ENCODE peak calls at places on chromosomes 16 and 17, in nine cellular contexts. One of them, this sample, is unnamed.

GRCh38 chr16:14309001-14309886 is 238.1 kb downstream of the MRTFB start:
- DNase-seq in CD4-positive, alpha-beta memory T cell: peak; percentile 31
- DNase-seq in sigmoid colon: no peak
- DNase-seq in iPS DF 6.9: no peak
- DNase-seq in WERI-Rb-1: no peak
- DNase-seq in psoas muscle: peak; percentile 64
- DNase-seq in stomach: peak; percentile 42
- DNase-seq in transverse colon: no peak
- DNase-seq in heart right ventricle: no peak
- DNase-seq in this sample: peak; percentile 91

GRCh38 chr16:88067530-88068411 is 116.5 kb downstream of the BANP start:
- DNase-seq in iPS DF 6.9: no peak
- DNase-seq in WERI-Rb-1: no peak
- DNase-seq in heart right ventricle: no peak
- DNase-seq in transverse colon: no peak
- DNase-seq in stomach: no peak
- DNase-seq in sigmoid colon: peak; percentile 46
- DNase-seq in CD4-positive, alpha-beta memory T cell: no peak
- DNase-seq in psoas muscle: peak; percentile 38
- DNase-seq in this sample: no peak

GRCh38 chr16:66923247-66923851 is 2.0 kb downstream of the RRAD start:
- DNase-seq in CD4-positive, alpha-beta memory T cell: no peak
- DNase-seq in psoas muscle: peak; percentile 85
- DNase-seq in iPS DF 6.9: no peak
- DNase-seq in sigmoid colon: peak; percentile 90
- DNase-seq in heart right ventricle: peak; percentile 67
- DNase-seq in transverse colon: no peak
- DNase-seq in stomach: no peak
- DNase-seq in WERI-Rb-1: peak; percentile 60
- DNase-seq in this sample: peak; percentile 65

GRCh38 chr16:85521737-85522042 is 91.4 kb upstream of the GSE1 start:
- DNase-seq in sigmoid colon: peak; percentile 70
- DNase-seq in psoas muscle: no peak
- DNase-seq in transverse colon: no peak
- DNase-seq in WERI-Rb-1: no peak
- DNase-seq in stomach: no peak
- DNase-seq in iPS DF 6.9: no peak
- DNase-seq in CD4-positive, alpha-beta memory T cell: no peak
- DNase-seq in heart right ventricle: no peak
- DNase-seq in this sample: no peak

GRCh38 chr17:15349119-15349518 is 7.7 kb upstream of the TEKT3 start:
- DNase-seq in heart right ventricle: no peak
- DNase-seq in psoas muscle: no peak
- DNase-seq in stomach: no peak
- DNase-seq in CD4-positive, alpha-beta memory T cell: no peak
- DNase-seq in sigmoid colon: no peak
- DNase-seq in transverse colon: no peak
- DNase-seq in iPS DF 6.9: no peak
- DNase-seq in WERI-Rb-1: no peak
- DNase-seq in this sample: no peak

GRCh38 chr17:62750502-62751349 is 57.4 kb downstream of the MARCHF10 start:
- DNase-seq in transverse colon: no peak
- DNase-seq in sigmoid colon: no peak
- DNase-seq in CD4-positive, alpha-beta memory T cell: no peak
- DNase-seq in stomach: no peak
- DNase-seq in WERI-Rb-1: peak; percentile 99
- DNase-seq in iPS DF 6.9: no peak
- DNase-seq in psoas muscle: no peak
- DNase-seq in heart right ventricle: no peak
- DNase-seq in this sample: peak; percentile 30

GRCh38 chr17:27868565-27868964 is 24.6 kb downstream of the LYRM9 start:
- DNase-seq in sigmoid colon: no peak
- DNase-seq in heart right ventricle: no peak
- DNase-seq in psoas muscle: no peak
- DNase-seq in stomach: no peak
- DNase-seq in WERI-Rb-1: peak; percentile 39
- DNase-seq in iPS DF 6.9: no peak
- DNase-seq in CD4-positive, alpha-beta memory T cell: no peak
- DNase-seq in transverse colon: no peak
- DNase-seq in this sample: no peak

GRCh38 chr16:48556913-48557351 is 53.0 kb downstream of the N4BP1 start:
- DNase-seq in transverse colon: no peak
- DNase-seq in WERI-Rb-1: no peak
- DNase-seq in CD4-positive, alpha-beta memory T cell: no peak
- DNase-seq in psoas muscle: no peak
- DNase-seq in iPS DF 6.9: no peak
- DNase-seq in heart right ventricle: no peak
- DNase-seq in sigmoid colon: no peak
- DNase-seq in stomach: no peak
- DNase-seq in this sample: no peak

GRCh38 chr17:59372138-59372751 is 40.8 kb downstream of the YPEL2 start:
- DNase-seq in stomach: peak; percentile 53
- DNase-seq in WERI-Rb-1: peak; percentile 45
- DNase-seq in iPS DF 6.9: no peak
- DNase-seq in transverse colon: peak; percentile 68
- DNase-seq in CD4-positive, alpha-beta memory T cell: no peak
- DNase-seq in sigmoid colon: peak; percentile 86
- DNase-seq in psoas muscle: no peak
- DNase-seq in heart right ventricle: no peak
- DNase-seq in this sample: no peak

GRCh38 chr16:50279142-50279865 is 13.0 kb downstream of the ADCY7 start:
- DNase-seq in iPS DF 6.9: no peak
- DNase-seq in sigmoid colon: peak; percentile 83
- DNase-seq in CD4-positive, alpha-beta memory T cell: no peak
- DNase-seq in stomach: peak; percentile 45
- DNase-seq in psoas muscle: peak; percentile 67
- DNase-seq in heart right ventricle: peak; percentile 50
- DNase-seq in WERI-Rb-1: no peak
- DNase-seq in transverse colon: peak; percentile 68
- DNase-seq in this sample: no peak

GRCh38 chr17:39150795-39151679 is at the start of gene PLXDC1:
- DNase-seq in stomach: no peak
- DNase-seq in CD4-positive, alpha-beta memory T cell: no peak
- DNase-seq in iPS DF 6.9: no peak
- DNase-seq in WERI-Rb-1: no peak
- DNase-seq in transverse colon: no peak
- DNase-seq in heart right ventricle: peak; percentile 40
- DNase-seq in sigmoid colon: no peak
- DNase-seq in psoas muscle: peak; percentile 58
- DNase-seq in this sample: no peak

GRCh38 chr16:17233301-17234002 is 237.3 kb downstream of the XYLT1 start:
- DNase-seq in WERI-Rb-1: no peak
- DNase-seq in sigmoid colon: no peak
- DNase-seq in CD4-positive, alpha-beta memory T cell: no peak
- DNase-seq in psoas muscle: no peak
- DNase-seq in stomach: no peak
- DNase-seq in iPS DF 6.9: no peak
- DNase-seq in transverse colon: no peak
- DNase-seq in heart right ventricle: no peak
- DNase-seq in this sample: no peak

GRCh38 chr16:3188925-3189825 is 1.2 kb downstream of the OR1F1 start:
- DNase-seq in psoas muscle: no peak
- DNase-seq in iPS DF 6.9: no peak
- DNase-seq in sigmoid colon: no peak
- DNase-seq in CD4-positive, alpha-beta memory T cell: peak; percentile 44
- DNase-seq in stomach: no peak
- DNase-seq in WERI-Rb-1: peak; percentile 52
- DNase-seq in transverse colon: no peak
- DNase-seq in heart right ventricle: no peak
- DNase-seq in this sample: peak; percentile 72

GRCh38 chr17:39738568-39738901 is 797 bp downstream of the GRB7 start:
- DNase-seq in sigmoid colon: no peak
- DNase-seq in WERI-Rb-1: no peak
- DNase-seq in heart right ventricle: no peak
- DNase-seq in CD4-positive, alpha-beta memory T cell: peak; percentile 69
- DNase-seq in psoas muscle: peak; percentile 38
- DNase-seq in transverse colon: peak; percentile 76
- DNase-seq in iPS DF 6.9: no peak
- DNase-seq in stomach: peak; percentile 70
- DNase-seq in this sample: no peak

GRCh38 chr17:61474934-61475333 is 22.7 kb downstream of the TBX4 start:
- DNase-seq in iPS DF 6.9: no peak
- DNase-seq in psoas muscle: no peak
- DNase-seq in CD4-positive, alpha-beta memory T cell: no peak
- DNase-seq in sigmoid colon: no peak
- DNase-seq in heart right ventricle: no peak
- DNase-seq in stomach: no peak
- DNase-seq in WERI-Rb-1: no peak
- DNase-seq in transverse colon: no peak
- DNase-seq in this sample: no peak

GRCh38 chr16:71214771-71215381 is 15.6 kb downstream of the HYDIN start:
- DNase-seq in sigmoid colon: no peak
- DNase-seq in psoas muscle: no peak
- DNase-seq in heart right ventricle: no peak
- DNase-seq in WERI-Rb-1: no peak
- DNase-seq in stomach: no peak
- DNase-seq in CD4-positive, alpha-beta memory T cell: peak; percentile 1
- DNase-seq in transverse colon: no peak
- DNase-seq in iPS DF 6.9: no peak
- DNase-seq in this sample: peak; percentile 7

DNA sequence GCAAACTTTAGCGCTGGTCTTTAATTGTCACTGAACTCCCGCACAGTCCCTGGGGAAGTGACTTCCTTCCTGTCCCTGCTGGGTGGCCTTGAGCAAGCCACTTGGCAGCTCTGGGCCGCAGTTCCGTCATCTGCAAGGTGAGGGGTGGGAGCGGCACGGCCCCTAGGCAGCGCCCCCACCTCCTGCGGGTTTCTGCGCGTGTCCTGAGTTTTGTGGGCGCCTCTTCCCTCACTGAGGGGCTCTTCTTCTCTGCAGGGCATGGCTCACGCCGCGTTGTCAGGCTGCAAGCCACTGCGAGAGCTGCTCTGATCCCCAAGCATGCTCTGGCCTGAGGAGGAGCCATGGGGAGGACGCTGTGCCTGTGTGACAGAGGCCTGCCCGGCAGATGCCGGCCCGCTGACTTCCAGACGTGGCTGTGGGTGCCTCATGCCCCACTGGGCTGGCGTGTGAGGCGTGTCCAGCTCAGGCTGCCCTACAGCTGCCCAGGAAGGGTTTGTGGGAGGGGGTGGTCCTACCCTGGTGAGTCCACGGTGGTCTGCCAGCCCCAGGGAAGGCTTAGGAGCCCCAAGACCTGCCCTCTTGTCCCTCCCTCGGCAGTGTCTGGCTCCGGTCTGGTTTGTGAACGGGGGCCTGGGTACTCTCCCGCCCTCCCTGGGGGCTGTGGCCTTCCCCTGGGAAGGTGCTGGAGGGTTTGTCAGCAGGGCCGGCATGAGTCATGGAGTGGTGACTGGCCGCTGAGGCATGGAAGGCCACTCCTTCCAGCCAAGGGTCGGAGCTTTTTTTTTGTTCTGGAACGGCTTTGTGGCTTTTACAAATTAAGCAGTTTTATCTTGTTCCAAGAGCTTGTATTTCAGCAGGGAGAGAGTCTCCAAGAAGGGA is 182.0 kb downstream of the SEC14L1 start:
- DNase-seq in sigmoid colon: peak; percentile 95
- DNase-seq in heart right ventricle: peak; percentile 88
- DNase-seq in stomach: peak; percentile 76
- DNase-seq in iPS DF 6.9: no peak
- DNase-seq in WERI-Rb-1: peak; percentile 15
- DNase-seq in transverse colon: peak; percentile 72
- DNase-seq in psoas muscle: peak; percentile 92
- DNase-seq in CD4-positive, alpha-beta memory T cell: no peak
- DNase-seq in this sample: peak; percentile 90
- H3K4me3 ChIP-seq in sigmoid colon: peak overlapping the region; percentile 32
- H3K4me3 ChIP-seq in heart right ventricle: peak overlapping the region; percentile 57
- H3K4me3 ChIP-seq in stomach: peak overlapping the region; percentile 23
- H3K4me3 ChIP-seq in iPS DF 6.9: no peak overlapping the region
- H3K4me3 ChIP-seq in WERI-Rb-1: no peak overlapping the region
- H3K4me3 ChIP-seq in transverse colon: peak overlapping the region; percentile 14
- H3K4me3 ChIP-seq in psoas muscle: peak overlapping the region; percentile 66
- H3K4me3 ChIP-seq in CD4-positive, alpha-beta memory T cell: no peak overlapping the region
- H3K4me3 ChIP-seq in this sample: peak overlapping the region; percentile 42

GRCh38 chr16:11722468-11722808 is 20.2 kb downstream of the TXNDC11 start:
- DNase-seq in stomach: no peak
- DNase-seq in heart right ventricle: no peak
- DNase-seq in CD4-positive, alpha-beta memory T cell: no peak
- DNase-seq in psoas muscle: no peak
- DNase-seq in transverse colon: no peak
- DNase-seq in WERI-Rb-1: no peak
- DNase-seq in iPS DF 6.9: no peak
- DNase-seq in sigmoid colon: no peak
- DNase-seq in this sample: no peak

GRCh38 chr16:11725457-11725856 is 17.2 kb downstream of the TXNDC11 start:
- DNase-seq in CD4-positive, alpha-beta memory T cell: no peak
- DNase-seq in sigmoid colon: no peak
- DNase-seq in psoas muscle: no peak
- DNase-seq in heart right ventricle: no peak
- DNase-seq in WERI-Rb-1: no peak
- DNase-seq in stomach: no peak
- DNase-seq in iPS DF 6.9: no peak
- DNase-seq in transverse colon: no peak
- DNase-seq in this sample: no peak

GRCh38 chr16:11729787-11730186 is 12.9 kb downstream of the TXNDC11 start:
- DNase-seq in psoas muscle: no peak
- DNase-seq in iPS DF 6.9: no peak
- DNase-seq in heart right ventricle: no peak
- DNase-seq in CD4-positive, alpha-beta memory T cell: no peak
- DNase-seq in transverse colon: no peak
- DNase-seq in stomach: no peak
- DNase-seq in WERI-Rb-1: no peak
- DNase-seq in sigmoid colon: no peak
- DNase-seq in this sample: no peak

GRCh38 chr16:11726008-11726407 is 16.6 kb downstream of the TXNDC11 start:
- DNase-seq in iPS DF 6.9: no peak
- DNase-seq in CD4-positive, alpha-beta memory T cell: no peak
- DNase-seq in sigmoid colon: no peak
- DNase-seq in heart right ventricle: no peak
- DNase-seq in WERI-Rb-1: no peak
- DNase-seq in stomach: peak; percentile 68
- DNase-seq in transverse colon: peak; percentile 23
- DNase-seq in psoas muscle: no peak
- DNase-seq in this sample: no peak

GRCh38 chr16:11727945-11728543 is 14.6 kb downstream of the TXNDC11 start:
- DNase-seq in sigmoid colon: no peak
- DNase-seq in psoas muscle: no peak
- DNase-seq in stomach: no peak
- DNase-seq in CD4-positive, alpha-beta memory T cell: no peak
- DNase-seq in WERI-Rb-1: no peak
- DNase-seq in transverse colon: no peak
- DNase-seq in iPS DF 6.9: no peak
- DNase-seq in heart right ventricle: no peak
- DNase-seq in this sample: no peak
- H3K36me3 ChIP-seq in sigmoid colon: peaks cover 84% of the 10 kb centered on the region
- H3K36me3 ChIP-seq in psoas muscle: peaks cover 13% of the 10 kb centered on the region
- H3K36me3 ChIP-seq in stomach: peaks cover 88% of the 10 kb centered on the region
- H3K36me3 ChIP-seq in CD4-positive, alpha-beta memory T cell: peaks cover 40% of the 10 kb centered on the region
- H3K36me3 ChIP-seq in WERI-Rb-1: peaks cover 77% of the 10 kb centered on the region
- H3K36me3 ChIP-seq in transverse colon: peaks cover 33% of the 10 kb centered on the region
- H3K36me3 ChIP-seq in iPS DF 6.9: no peaks in the 10 kb centered on the region
- H3K36me3 ChIP-seq in heart right ventricle: no peaks in the 10 kb centered on the region
- H3K36me3 ChIP-seq in this sample: peaks cover 23% of the 10 kb centered on the region

GRCh38 chr17:76076765-76077581 is 2.0 kb upstream of the ZACN start:
- DNase-seq in psoas muscle: peak; percentile 55
- DNase-seq in iPS DF 6.9: no peak
- DNase-seq in transverse colon: no peak
- DNase-seq in sigmoid colon: no peak
- DNase-seq in heart right ventricle: no peak
- DNase-seq in CD4-positive, alpha-beta memory T cell: peak; percentile 77
- DNase-seq in WERI-Rb-1: no peak
- DNase-seq in stomach: no peak
- DNase-seq in this sample: no peak
- H3K4me3 ChIP-seq in psoas muscle: no peak overlapping the region
- H3K4me3 ChIP-seq in iPS DF 6.9: peak overlapping the region; percentile 13
- H3K4me3 ChIP-seq in transverse colon: peak overlapping the region; percentile 6
- H3K4me3 ChIP-seq in sigmoid colon: peak overlapping the region; percentile 41
- H3K4me3 ChIP-seq in heart right ventricle: peak overlapping the region; percentile 23
- H3K4me3 ChIP-seq in CD4-positive, alpha-beta memory T cell: no peak overlapping the region
- H3K4me3 ChIP-seq in WERI-Rb-1: peak overlapping the region; percentile 21
- H3K4me3 ChIP-seq in stomach: peak overlapping the region; percentile 23
- H3K4me3 ChIP-seq in this sample: no peak overlapping the region

GRCh38 chr17:47615766-47616424 is 33.8 kb upstream of the KPNB1 start:
- DNase-seq in stomach: no peak
- DNase-seq in iPS DF 6.9: no peak
- DNase-seq in psoas muscle: no peak
- DNase-seq in sigmoid colon: no peak
- DNase-seq in CD4-positive, alpha-beta memory T cell: peak; percentile 48
- DNase-seq in transverse colon: no peak
- DNase-seq in WERI-Rb-1: no peak
- DNase-seq in heart right ventricle: no peak
- DNase-seq in this sample: no peak
- H3K36me3 ChIP-seq in stomach: peaks cover 80% of the 10 kb centered on the region
- H3K36me3 ChIP-seq in iPS DF 6.9: peaks cover 4% of the 10 kb centered on the region
- H3K36me3 ChIP-seq in psoas muscle: peaks cover 19% of the 10 kb centered on the region
- H3K36me3 ChIP-seq in sigmoid colon: peaks cover 71% of the 10 kb centered on the region
- H3K36me3 ChIP-seq in CD4-positive, alpha-beta memory T cell: peaks cover 29% of the 10 kb centered on the region
- H3K36me3 ChIP-seq in transverse colon: peaks cover 67% of the 10 kb centered on the region
- H3K36me3 ChIP-seq in WERI-Rb-1: peaks cover 87% of the 10 kb centered on the region
- H3K36me3 ChIP-seq in heart right ventricle: no peaks in the 10 kb centered on the region
- H3K36me3 ChIP-seq in this sample: peaks cover 73% of the 10 kb centered on the region